ENCODE peak calls at places on chromosome 7, in nine cellular contexts. R, T, J, V, S, I, Y, D and P are unnamed samples. For H3K4me1, the result is how much of the 10 kb centered on the place peaks cover.

GRCh38 chr7:70681111-70681846 is 450.7 kb upstream of the GALNT17 start:
- DNase-seq in R (no peak), T (peak), J (peak), V (no peak), S (no peak), I (no peak), Y (no peak), D (no peak), P (no peak)

GRCh38 chr7:158695726-158696452 is 8.7 kb downstream of the NCAPG2 start:
- DNase-seq in R (peak), T (peak), J (peak), V (peak), S (peak), I (peak), Y (peak), D (no peak), P (no peak)

GRCh38 chr7:75961194-75961593 is 33.2 kb downstream of the TMEM120A start:
- DNase-seq in R (no peak), T (no peak), J (peak), V (no peak), S (no peak), I (no peak), Y (no peak), D (peak), P (no peak)

GRCh38 chr7:17367502-17367901 is 69.0 kb downstream of the AHR start:
- DNase-seq in R (no peak), T (no peak), J (no peak), V (no peak), S (no peak), I (no peak), Y (no peak), D (no peak), P (no peak)

GRCh38 chr7:2431260-2431867 is 28.0 kb downstream of the CHST12 start:
- DNase-seq in R (no peak), T (peak), J (peak), V (no peak), S (no peak), I (no peak), Y (no peak), D (peak), P (peak)

GRCh38 chr7:105278973-105279687 is 109.6 kb downstream of the SRPK2 start:
- DNase-seq in R (no peak), T (no peak), J (no peak), V (no peak), S (no peak), I (no peak), Y (no peak), D (no peak), P (no peak)

GRCh38 chr7:77242068-77242467 is 42.4 kb upstream of the FGL2 start:
- DNase-seq in R (no peak), T (no peak), J (no peak), V (no peak), S (no peak), I (no peak), Y (no peak), D (no peak), P (no peak)

GRCh38 chr7:24337180-24337579 is 53.2 kb downstream of the NPY start:
- DNase-seq in R (no peak), T (peak), J (peak), V (no peak), S (no peak), I (no peak), Y (no peak), D (no peak), P (no peak)

GRCh38 chr7:36406156-36406555 is 16.5 kb downstream of the ANLN start:
- DNase-seq in R (no peak), T (peak), J (peak), V (no peak), S (no peak), I (no peak), Y (no peak), D (no peak), P (no peak)

GRCh38 chr7:134504660-134505164 is 22.7 kb upstream of the AKR1B10 start:
- DNase-seq in R (no peak), T (no peak), J (no peak), V (no peak), S (no peak), I (no peak), Y (no peak), D (no peak), P (no peak)

GRCh38 chr7:19442016-19442785 is 266.6 kb downstream of the POLR1F start:
- DNase-seq in R (peak), T (peak), J (peak), V (no peak), S (no peak), I (peak), Y (no peak), D (peak), P (no peak)

GRCh38 chr7:30470783-30471182 is 7.8 kb downstream of the NOD1 start:
- DNase-seq in R (peak), T (no peak), J (no peak), V (peak), S (peak), I (no peak), Y (no peak), D (no peak), P (no peak)

GRCh38 chr7:144780071-144780608 is 55.7 kb downstream of the TPK1 start:
- DNase-seq in R (no peak), T (no peak), J (no peak), V (no peak), S (no peak), I (peak), Y (no peak), D (no peak), P (no peak)

GRCh38 chr7:92034116-92034515 is 93.5 kb downstream of the AKAP9 start:
- DNase-seq in R (peak), T (no peak), J (no peak), V (peak), S (no peak), I (no peak), Y (no peak), D (no peak), P (no peak)

DNA sequence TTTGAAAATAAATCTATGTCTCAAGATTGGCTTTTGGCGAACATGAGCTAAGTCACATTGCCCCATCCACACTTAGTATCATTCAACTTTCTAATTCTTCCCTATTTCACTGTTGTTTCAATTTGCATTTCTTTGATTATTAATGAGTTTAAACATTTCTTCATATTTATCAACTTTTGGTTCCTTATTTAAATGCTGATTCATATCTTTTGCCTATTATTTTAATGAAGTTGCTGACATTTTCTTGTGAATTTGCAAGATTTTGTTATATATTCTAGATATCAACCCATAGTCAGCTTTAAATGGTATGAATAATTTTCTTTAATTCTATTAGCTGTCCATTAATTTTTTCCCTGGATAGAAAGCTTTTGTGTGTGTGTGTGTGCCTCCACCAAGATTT is 14.4 kb upstream of the TSGA13 start:
- DNase-seq in R (no peak), T (no peak), J (no peak), V (no peak), S (no peak), I (no peak), Y (no peak), D (no peak), P (no peak)
- H3K27ac ChIP-seq in R (no peak), T (no peak), J (no peak), V (no peak), S (no peak), I (no peak), Y (no peak), D (no peak), P (no peak)

GRCh38 chr7:116222501-116222900 is 12.2 kb downstream of the TES start:
- DNase-seq in R (no peak), T (no peak), J (no peak), V (no peak), S (no peak), I (no peak), Y (no peak), D (no peak), P (no peak)
- H3K4me1 ChIP-seq in R (under half), T (under half), J (under half), V (under half), S (under half), I (half or more), Y (under half), D (under half), P (under half)

GRCh38 chr7:121391686-121392085 is 4.4 kb downstream of the FAM3C start:
- DNase-seq in R (no peak), T (no peak), J (no peak), V (no peak), S (no peak), I (no peak), Y (no peak), D (no peak), P (no peak)

GRCh38 chr7:121392277-121393004 is 3.7 kb downstream of the FAM3C start:
- DNase-seq in R (no peak), T (no peak), J (no peak), V (no peak), S (no peak), I (no peak), Y (no peak), D (no peak), P (no peak)

GRCh38 chr7:121390109-121390508 is 6.0 kb downstream of the FAM3C start:
- DNase-seq in R (no peak), T (no peak), J (no peak), V (no peak), S (no peak), I (no peak), Y (no peak), D (no peak), P (no peak)

GRCh38 chr7:121385800-121386179 is 10.3 kb downstream of the FAM3C start:
- DNase-seq in R (peak), T (no peak), J (no peak), V (no peak), S (no peak), I (no peak), Y (no peak), D (peak), P (no peak)

GRCh38 chr7:121388950-121389349 is 7.2 kb downstream of the FAM3C start:
- DNase-seq in R (no peak), T (no peak), J (no peak), V (no peak), S (no peak), I (no peak), Y (no peak), D (no peak), P (no peak)
- H3K27ac ChIP-seq in R (no peak), T (no peak), J (no peak), V (no peak), S (no peak), I (no peak), Y (no peak), D (no peak), P (no peak)

GRCh38 chr7:120743128-120743527 is 114.8 kb downstream of the TSPAN12 start:
- DNase-seq in R (no peak), T (no peak), J (no peak), V (no peak), S (no peak), I (no peak), Y (no peak), D (no peak), P (no peak)
- H3K4me1 ChIP-seq in R (under half), T (under half), J (under half), V (under half), S (under half), I (under half), Y (under half), D (under half), P (under half)

GRCh38 chr7:103547451-103548284 is 101.7 kb upstream of the SLC26A5 start:
- DNase-seq in R (no peak), T (no peak), J (no peak), V (no peak), S (no peak), I (no peak), Y (no peak), D (no peak), P (no peak)

GRCh38 chr7:103549786-103550185 is 103.8 kb upstream of the SLC26A5 start:
- DNase-seq in R (no peak), T (no peak), J (no peak), V (no peak), S (no peak), I (no peak), Y (no peak), D (no peak), P (no peak)

GRCh38 chr7:103551006-103551405 is 105.0 kb upstream of the SLC26A5 start:
- DNase-seq in R (no peak), T (no peak), J (no peak), V (no peak), S (no peak), I (no peak), Y (no peak), D (no peak), P (no peak)
- H3K27ac ChIP-seq in R (no peak), T (no peak), J (no peak), V (no peak), S (no peak), I (no peak), Y (no peak), D (no peak), P (no peak)